ENCODE peak calls at places on chromosome 11, in ten cellular contexts. V is stimulated activated CD4-positive, alpha-beta T cell treated with anti-CD3 and anti-CD28 coated beads, Interleukin-1b, Interleukin-23, amount 100 ng/mL, for 48 hours; O is GM18507; Z is stomach; M is nucleus accumbens; A is neural crest cell; F is amniotic stem cell; Q is AG09309; D is activated T-cell treated with anti-CD3 and anti-CD28 coated beads for 4 hours; G is ovary. T is an unnamed sample.

GRCh38 chr11:27171391-27171790 is 130.8 kb downstream of the BBOX1 start:
- DNase-seq in V (no peak), O (no peak), Z (no peak), M (no peak), A (no peak), F (no peak), Q (no peak), D (no peak), G (no peak), T (no peak)

GRCh38 chr11:7527029-7527428 is 13.2 kb downstream of the PPFIBP2 start:
- DNase-seq in V (peak), O (no peak), Z (no peak), M (no peak), A (no peak), F (no peak), Q (no peak), D (no peak), G (no peak), T (no peak)

GRCh38 chr11:113628912-113629311 is 77.2 kb downstream of the TMPRSS5 start:
- DNase-seq in V (no peak), O (no peak), Z (no peak), M (no peak), A (no peak), F (no peak), Q (no peak), D (no peak), G (no peak), T (no peak)

GRCh38 chr11:297666-298405 is 1.5 kb downstream of the IFITM5 start:
- DNase-seq in V (no peak), O (no peak), Z (no peak), M (no peak), A (no peak), F (no peak), Q (no peak), D (no peak), G (peak), T (no peak)

GRCh38 chr11:123880912-123881311 is 4.6 kb downstream of the TMEM225 start:
- DNase-seq in V (no peak), O (no peak), Z (no peak), M (no peak), A (no peak), F (no peak), Q (no peak), D (no peak), G (no peak), T (no peak)

GRCh38 chr11:122847437-122847836 is 9.1 kb downstream of the CRTAM start:
- DNase-seq in V (no peak), O (no peak), Z (no peak), M (no peak), A (no peak), F (no peak), Q (no peak), D (no peak), G (no peak), T (no peak)

GRCh38 chr11:31802990-31803812 is 7.9 kb downstream of the PAX6 start:
- DNase-seq in V (no peak), O (no peak), Z (no peak), M (no peak), A (peak), F (no peak), Q (no peak), D (no peak), G (no peak), T (no peak)

GRCh38 chr11:116791813-116792143 is at the start of gene APOA5:
- DNase-seq in V (no peak), O (no peak), Z (no peak), M (no peak), A (no peak), F (no peak), Q (no peak), D (no peak), G (no peak), T (no peak)

GRCh38 chr11:111259871-111260270 is 14.3 kb downstream of the POU2AF2 start:
- DNase-seq in V (no peak), O (no peak), Z (no peak), M (no peak), A (no peak), F (no peak), Q (no peak), D (no peak), G (no peak), T (no peak)

GRCh38 chr11:65473275-65473860 is 25.5 kb upstream of the MALAT1 start:
- DNase-seq in V (no peak), O (no peak), Z (no peak), M (no peak), A (no peak), F (no peak), Q (no peak), D (no peak), G (no peak), T (no peak)

GRCh38 chr11:63599211-63600122 is 14.8 kb downstream of the PLAAT3 start:
- DNase-seq in V (no peak), O (no peak), Z (no peak), M (peak), A (no peak), F (no peak), Q (peak), D (no peak), G (no peak), T (no peak)

GRCh38 chr11:78961186-78961782 is 386.6 kb upstream of the NARS2 start:
- DNase-seq in V (no peak), O (no peak), Z (peak), M (no peak), A (no peak), F (no peak), Q (no peak), D (no peak), G (no peak), T (peak)

GRCh38 chr11:128089962-128090361 is 497.4 kb downstream of the ETS1 start:
- DNase-seq in V (no peak), O (no peak), Z (no peak), M (no peak), A (no peak), F (no peak), Q (no peak), D (no peak), G (no peak), T (no peak)

GRCh38 chr11:112785104-112785503 is 176.1 kb upstream of the NCAM1 start:
- DNase-seq in V (no peak), O (no peak), Z (no peak), M (no peak), A (no peak), F (no peak), Q (no peak), D (no peak), G (no peak), T (no peak)

GRCh38 chr11:28114116-28114515 is 5.9 kb downstream of the METTL15 start:
- DNase-seq in V (no peak), O (no peak), Z (no peak), M (no peak), A (no peak), F (no peak), Q (no peak), D (no peak), G (no peak), T (no peak)

GRCh38 chr11:16857186-16857585 is 118.7 kb downstream of the C11orf58 start:
- DNase-seq in V (no peak), O (no peak), Z (no peak), M (no peak), A (no peak), F (no peak), Q (no peak), D (no peak), G (no peak), T (no peak)

GRCh38 chr11:120816711-120817110 is 207.2 kb upstream of the TBCEL start:
- DNase-seq in V (no peak), O (no peak), Z (no peak), M (no peak), A (no peak), F (no peak), Q (no peak), D (no peak), G (no peak), T (no peak)

GRCh38 chr11:44036811-44037657 is 10.7 kb upstream of the ACCSL start:
- DNase-seq in V (peak), O (peak), Z (peak), M (peak), A (peak), F (peak), Q (peak), D (no peak), G (peak), T (peak)

GRCh38 chr11:64035581-64035980 is at the start of gene FLRT1:
- DNase-seq in V (no peak), O (no peak), Z (no peak), M (peak), A (no peak), F (no peak), Q (no peak), D (no peak), G (no peak), T (no peak)

GRCh38 chr11:113874920-113875413 is 405 bp downstream of the USP28 start:
- DNase-seq in V (no peak), O (peak), Z (no peak), M (no peak), A (no peak), F (no peak), Q (no peak), D (peak), G (no peak), T (no peak)

GRCh38 chr11:126989942-126990715 is 10.4 kb downstream of the KIRREL3 start:
- DNase-seq in V (peak), O (peak), Z (peak), M (peak), A (peak), F (peak), Q (peak), D (peak), G (peak), T (peak)

GRCh38 chr11:15826826-15827225 is 529.5 kb downstream of the SOX6 start:
- DNase-seq in V (no peak), O (peak), Z (no peak), M (no peak), A (peak), F (no peak), Q (no peak), D (no peak), G (peak), T (peak)